ENCODE peak calls at places on chromosome 18, in six cellular contexts. A, G, H, L, M and X are unnamed samples.

GRCh38 chr18:26544459-26544858 is 3.9 kb downstream of the KCTD1 start:
- DNase-seq in M (no peak), A (no peak), H (no peak), L (no peak), G (no peak), X (no peak)

GRCh38 chr18:24616638-24617037 is 156.2 kb downstream of the HRH4 start:
- DNase-seq in A (no peak), G (no peak), H (no peak), M (no peak), L (no peak), X (no peak)

GRCh38 chr18:45828917-45829811 is 3.7 kb downstream of the SIGLEC15 start:
- DNase-seq in G (peak), L (no peak), H (no peak), A (no peak), M (peak), X (no peak)

GRCh38 chr18:32378705-32379104 is 92.0 kb downstream of the GAREM1 start:
- DNase-seq in A (no peak), H (peak), M (no peak), G (no peak), L (no peak), X (no peak)

GRCh38 chr18:23735021-23735464 is 45.8 kb downstream of the LAMA3 start:
- DNase-seq in H (peak), M (no peak), L (no peak), G (no peak), A (no peak), X (no peak)

GRCh38 chr18:40159141-40160017 is 1795.7 kb upstream of the PIK3C3 start:
- DNase-seq in A (no peak), H (no peak), G (no peak), M (peak), L (no peak), X (no peak)

GRCh38 chr18:36809590-36810381 is 19.0 kb downstream of the TPGS2 start:
- DNase-seq in A (peak), L (peak), G (no peak), M (peak), H (no peak), X (peak)

GRCh38 chr18:3679254-3679653 is 229.3 kb downstream of the TGIF1 start:
- DNase-seq in M (no peak), G (no peak), H (no peak), L (no peak), A (no peak), X (no peak)